ENCODE peak calls at places on chromosomes 13 and 19, in five cellular contexts. One of them, this sample, is unnamed. For H3K4me1, the result is how much of the 10 kb centered on the place peaks cover.

GRCh38 chr19:37565370-37565669 is 29.3 kb downstream of the ZNF571 start:
- DNase-seq in keratinocyte: no peak
- DNase-seq in PC-3: no peak
- DNase-seq in IMR-90: no peak
- DNase-seq in HCT116: no peak
- DNase-seq in this sample: no peak

GRCh38 chr19:12596927-12597548 is 13.6 kb downstream of the ZNF490 start:
- DNase-seq in keratinocyte: no peak
- DNase-seq in PC-3: no peak
- DNase-seq in IMR-90: no peak
- DNase-seq in HCT116: no peak
- DNase-seq in this sample: no peak

GRCh38 chr19:17285415-17286135 is 3.9 kb downstream of the ANKLE1 start:
- DNase-seq in keratinocyte: no peak
- DNase-seq in PC-3: no peak
- DNase-seq in IMR-90: no peak
- DNase-seq in HCT116: no peak
- DNase-seq in this sample: no peak

GRCh38 chr19:912181-913079 is 589 bp downstream of the R3HDM4 start:
- DNase-seq in keratinocyte: no peak
- DNase-seq in PC-3: no peak
- DNase-seq in IMR-90: no peak
- DNase-seq in HCT116: no peak
- DNase-seq in this sample: peak

GRCh38 chr13:44022196-44022595 is 142.5 kb downstream of the LACC1 start:
- DNase-seq in keratinocyte: no peak
- DNase-seq in PC-3: peak
- DNase-seq in IMR-90: no peak
- DNase-seq in HCT116: no peak
- DNase-seq in this sample: no peak

GRCh38 chr19:39206122-39206521 is 2.1 kb upstream of the SYCN start:
- DNase-seq in keratinocyte: no peak
- DNase-seq in PC-3: no peak
- DNase-seq in IMR-90: no peak
- DNase-seq in HCT116: no peak
- DNase-seq in this sample: no peak

GRCh38 chr13:34019870-34020269 is 201.9 kb downstream of the RFC3 start:
- DNase-seq in keratinocyte: no peak
- DNase-seq in PC-3: no peak
- DNase-seq in IMR-90: no peak
- DNase-seq in HCT116: peak
- DNase-seq in this sample: no peak

GRCh38 chr13:99384468-99384867 is 77.3 kb upstream of the GPR183 start:
- DNase-seq in keratinocyte: no peak
- DNase-seq in PC-3: no peak
- DNase-seq in IMR-90: no peak
- DNase-seq in HCT116: no peak
- DNase-seq in this sample: no peak

GRCh38 chr13:112330066-112330465 is 46.1 kb upstream of the SPACA7 start:
- DNase-seq in keratinocyte: no peak
- DNase-seq in PC-3: no peak
- DNase-seq in IMR-90: no peak
- DNase-seq in HCT116: no peak
- DNase-seq in this sample: no peak

GRCh38 chr13:97615266-97615665 is 181.3 kb downstream of the RAP2A start:
- DNase-seq in keratinocyte: no peak
- DNase-seq in PC-3: no peak
- DNase-seq in IMR-90: no peak
- DNase-seq in HCT116: no peak
- DNase-seq in this sample: no peak

GRCh38 chr13:103350147-103350546 is 283.9 kb upstream of the SLC10A2 start:
- DNase-seq in keratinocyte: no peak
- DNase-seq in PC-3: no peak
- DNase-seq in IMR-90: no peak
- DNase-seq in HCT116: no peak
- DNase-seq in this sample: no peak

GRCh38 chr13:57724486-57725272 is 93.1 kb downstream of the PCDH17 start:
- DNase-seq in keratinocyte: no peak
- DNase-seq in PC-3: no peak
- DNase-seq in IMR-90: no peak
- DNase-seq in HCT116: no peak
- DNase-seq in this sample: peak

GRCh38 chr13:77698211-77699058 is 948 bp downstream of the SLAIN1 start:
- DNase-seq in keratinocyte: no peak
- DNase-seq in PC-3: peak
- DNase-seq in IMR-90: no peak
- DNase-seq in HCT116: no peak
- DNase-seq in this sample: peak

GRCh38 chr13:114286808-114287207 is 5.4 kb downstream of the UPF3A start:
- DNase-seq in keratinocyte: no peak
- DNase-seq in PC-3: no peak
- DNase-seq in IMR-90: peak
- DNase-seq in HCT116: no peak
- DNase-seq in this sample: no peak

GRCh38 chr13:93108111-93108581 is 118.5 kb upstream of the GPC6 start:
- DNase-seq in keratinocyte: no peak
- DNase-seq in PC-3: no peak
- DNase-seq in IMR-90: no peak
- DNase-seq in HCT116: no peak
- DNase-seq in this sample: no peak

GRCh38 chr13:113361406-113361805 is 2.5 kb downstream of the GRTP1 start:
- DNase-seq in keratinocyte: no peak
- DNase-seq in PC-3: no peak
- DNase-seq in IMR-90: no peak
- DNase-seq in HCT116: no peak
- DNase-seq in this sample: no peak

GRCh38 chr19:3272532-3272931 is 48.1 kb downstream of the CELF5 start:
- DNase-seq in keratinocyte: no peak
- DNase-seq in PC-3: no peak
- DNase-seq in IMR-90: no peak
- DNase-seq in HCT116: no peak
- DNase-seq in this sample: no peak

GRCh38 chr13:109402976-109403375 is 383.4 kb downstream of the IRS2 start:
- DNase-seq in keratinocyte: no peak
- DNase-seq in PC-3: no peak
- DNase-seq in IMR-90: no peak
- DNase-seq in HCT116: no peak
- DNase-seq in this sample: no peak

GRCh38 chr19:48190288-48191284 is 20.1 kb downstream of the ZSWIM9 start:
- DNase-seq in keratinocyte: peak
- DNase-seq in PC-3: peak
- DNase-seq in IMR-90: peak
- DNase-seq in HCT116: peak
- DNase-seq in this sample: peak

GRCh38 chr13:33761744-33762143 is 56.2 kb upstream of the RFC3 start:
- DNase-seq in keratinocyte: no peak
- DNase-seq in PC-3: peak
- DNase-seq in IMR-90: no peak
- DNase-seq in HCT116: peak
- DNase-seq in this sample: peak

GRCh38 chr19:9721861-9722260 is 46.7 kb downstream of the ZNF846 start:
- DNase-seq in keratinocyte: no peak
- DNase-seq in PC-3: no peak
- DNase-seq in IMR-90: no peak
- DNase-seq in HCT116: no peak
- DNase-seq in this sample: peak

GRCh38 chr13:60756306-60756705 is 359.3 kb downstream of the TDRD3 start:
- DNase-seq in keratinocyte: no peak
- DNase-seq in PC-3: peak
- DNase-seq in IMR-90: no peak
- DNase-seq in HCT116: no peak
- DNase-seq in this sample: no peak

GRCh38 chr13:92175330-92175729 is 776.9 kb downstream of the GPC5 start:
- DNase-seq in keratinocyte: no peak
- DNase-seq in PC-3: peak
- DNase-seq in IMR-90: peak
- DNase-seq in HCT116: no peak
- DNase-seq in this sample: peak

GRCh38 chr19:40377876-40378385 is 12.1 kb downstream of the HIPK4 start:
- DNase-seq in keratinocyte: no peak
- DNase-seq in PC-3: no peak
- DNase-seq in IMR-90: no peak
- DNase-seq in HCT116: no peak
- DNase-seq in this sample: no peak

GRCh38 chr13:82912564-82912963 is 969.7 kb downstream of the SLITRK1 start:
- DNase-seq in keratinocyte: no peak
- DNase-seq in PC-3: no peak
- DNase-seq in IMR-90: no peak
- DNase-seq in HCT116: no peak
- DNase-seq in this sample: no peak

GRCh38 chr19:11031421-11032070 is 57.7 kb upstream of the LDLR start:
- DNase-seq in keratinocyte: no peak
- DNase-seq in PC-3: no peak
- DNase-seq in IMR-90: no peak
- DNase-seq in HCT116: no peak
- DNase-seq in this sample: no peak

GRCh38 chr19:44661205-44661604 is 10.1 kb upstream of the CEACAM19 start:
- DNase-seq in keratinocyte: no peak
- DNase-seq in PC-3: no peak
- DNase-seq in IMR-90: no peak
- DNase-seq in HCT116: no peak
- DNase-seq in this sample: no peak

GRCh38 chr13:100825551-100825950 is 151.0 kb upstream of the TMTC4 start:
- DNase-seq in keratinocyte: no peak
- DNase-seq in PC-3: peak
- DNase-seq in IMR-90: peak
- DNase-seq in HCT116: no peak
- DNase-seq in this sample: no peak

GRCh38 chr19:40367577-40368434 is 19.3 kb downstream of the PLD3 start:
- DNase-seq in keratinocyte: no peak
- DNase-seq in PC-3: no peak
- DNase-seq in IMR-90: no peak
- DNase-seq in HCT116: no peak
- DNase-seq in this sample: no peak

GRCh38 chr19:49339364-49340068 is 4.3 kb downstream of the CD37 start:
- DNase-seq in keratinocyte: no peak
- DNase-seq in PC-3: peak
- DNase-seq in IMR-90: peak
- DNase-seq in HCT116: no peak
- DNase-seq in this sample: peak

GRCh38 chr19:49343127-49343526 is 7.9 kb downstream of the CD37 start:
- DNase-seq in keratinocyte: no peak
- DNase-seq in PC-3: no peak
- DNase-seq in IMR-90: no peak
- DNase-seq in HCT116: no peak
- DNase-seq in this sample: peak

GRCh38 chr19:49340069-49340864 is 5.1 kb downstream of the CD37 start:
- DNase-seq in keratinocyte: no peak
- DNase-seq in PC-3: no peak
- DNase-seq in IMR-90: no peak
- DNase-seq in HCT116: no peak
- DNase-seq in this sample: peak

GRCh38 chr19:49342291-49342721 is 7.1 kb downstream of the CD37 start:
- DNase-seq in keratinocyte: no peak
- DNase-seq in PC-3: no peak
- DNase-seq in IMR-90: no peak
- DNase-seq in HCT116: no peak
- DNase-seq in this sample: peak

GRCh38 chr19:49340865-49341718 is 5.9 kb downstream of the CD37 start:
- DNase-seq in keratinocyte: no peak
- DNase-seq in PC-3: no peak
- DNase-seq in IMR-90: no peak
- DNase-seq in HCT116: no peak
- DNase-seq in this sample: peak
- H3K4me1 ChIP-seq in keratinocyte: under half
- H3K4me1 ChIP-seq in PC-3: under half
- H3K4me1 ChIP-seq in IMR-90: under half
- H3K4me1 ChIP-seq in HCT116: under half
- H3K4me1 ChIP-seq in this sample: half or more

DNA sequence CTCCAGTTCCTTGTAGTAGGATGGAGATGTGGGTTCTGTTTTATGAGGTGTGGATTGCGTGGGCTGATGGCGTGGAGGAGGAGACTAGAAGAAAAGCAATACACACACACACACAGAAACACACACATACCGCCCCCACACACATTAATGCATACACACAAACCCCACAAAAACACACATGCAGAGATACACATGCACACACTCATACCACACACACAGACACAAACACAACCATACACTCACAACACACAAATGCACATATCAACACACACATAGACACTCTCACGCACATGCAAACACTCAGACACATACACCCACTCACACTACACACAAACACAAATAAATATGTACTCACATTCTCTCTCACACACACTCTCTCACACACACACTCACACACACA is 75.7 kb upstream of the UBL3 start:
- DNase-seq in keratinocyte: no peak
- DNase-seq in PC-3: no peak
- DNase-seq in IMR-90: no peak
- DNase-seq in HCT116: no peak
- DNase-seq in this sample: no peak
- H3K9ac ChIP-seq in keratinocyte: no peak
- H3K9ac ChIP-seq in PC-3: no peak
- H3K9ac ChIP-seq in IMR-90: no peak
- H3K9ac ChIP-seq in HCT116: no peak
- H3K9ac ChIP-seq in this sample: no peak

GRCh38 chr19:19531951-19532805 is 3.5 kb downstream of the YJEFN3 start:
- DNase-seq in keratinocyte: no peak
- DNase-seq in PC-3: peak
- DNase-seq in IMR-90: peak
- DNase-seq in HCT116: no peak
- DNase-seq in this sample: peak

GRCh38 chr19:19528721-19529490 is at the start of gene YJEFN3:
- DNase-seq in keratinocyte: no peak
- DNase-seq in PC-3: no peak
- DNase-seq in IMR-90: peak
- DNase-seq in HCT116: no peak
- DNase-seq in this sample: no peak

GRCh38 chr19:19529783-19530422 is 1.2 kb downstream of the YJEFN3 start:
- DNase-seq in keratinocyte: no peak
- DNase-seq in PC-3: no peak
- DNase-seq in IMR-90: no peak
- DNase-seq in HCT116: no peak
- DNase-seq in this sample: no peak

GRCh38 chr19:19530889-19531288 is 2.2 kb downstream of the YJEFN3 start:
- DNase-seq in keratinocyte: no peak
- DNase-seq in PC-3: no peak
- DNase-seq in IMR-90: no peak
- DNase-seq in HCT116: no peak
- DNase-seq in this sample: no peak

DNA sequence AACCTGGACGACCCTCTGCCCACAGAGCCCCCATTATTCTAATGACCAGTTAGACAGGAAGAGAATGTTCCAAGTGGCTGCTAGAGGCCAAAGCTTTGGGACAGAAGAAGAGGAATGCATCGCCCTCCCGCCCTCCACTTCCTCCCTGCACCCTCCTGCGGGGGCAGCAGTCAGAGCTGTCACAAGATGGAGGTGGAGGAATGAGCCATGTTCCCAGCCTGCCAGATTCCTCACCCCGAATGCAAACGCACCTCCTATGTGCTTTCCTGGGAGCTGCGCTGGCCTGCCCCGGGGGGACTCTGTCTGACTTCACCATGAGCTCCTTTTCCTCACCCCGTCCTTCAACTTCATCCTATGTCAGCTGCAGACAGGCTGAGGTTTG is 1.7 kb downstream of the YJEFN3 start:
- DNase-seq in keratinocyte: no peak
- DNase-seq in PC-3: no peak
- DNase-seq in IMR-90: peak
- DNase-seq in HCT116: no peak
- DNase-seq in this sample: no peak
- H3K4me1 ChIP-seq in keratinocyte: under half
- H3K4me1 ChIP-seq in PC-3: under half
- H3K4me1 ChIP-seq in IMR-90: under half
- H3K4me1 ChIP-seq in HCT116: under half
- H3K4me1 ChIP-seq in this sample: under half

GRCh38 chr13:25662516-25662915 is 290.7 kb downstream of the ATP8A2 start:
- DNase-seq in keratinocyte: no peak
- DNase-seq in PC-3: no peak
- DNase-seq in IMR-90: no peak
- DNase-seq in HCT116: no peak
- DNase-seq in this sample: no peak
- H3K9ac ChIP-seq in keratinocyte: no peak
- H3K9ac ChIP-seq in PC-3: no peak
- H3K9ac ChIP-seq in IMR-90: no peak
- H3K9ac ChIP-seq in HCT116: no peak
- H3K9ac ChIP-seq in this sample: no peak

This sample was measured in Karpas-422.